ENCODE peak calls at places on chromosome X, in six cellular contexts. One of them, this sample, is unnamed. For H3K4me1, the result is how much of the 10 kb centered on the place peaks cover.

GRCh38 chrX:683572-683971 is 53.0 kb downstream of the SHOX start:
- DNase-seq in heart right ventricle: no peak
- DNase-seq in IMR-90: no peak
- DNase-seq in aorta: no peak
- DNase-seq in OCI-LY7: no peak
- DNase-seq in esophagus squamous epithelium: no peak
- DNase-seq in this sample: no peak

GRCh38 chrX:56728321-56728720 is 722 bp upstream of the NBDY start:
- DNase-seq in heart right ventricle: no peak
- DNase-seq in IMR-90: no peak
- DNase-seq in aorta: no peak
- DNase-seq in OCI-LY7: peak
- DNase-seq in esophagus squamous epithelium: no peak
- DNase-seq in this sample: no peak

GRCh38 chrX:100994352-100995281 is 25.1 kb downstream of the ARL13A start:
- DNase-seq in heart right ventricle: no peak
- DNase-seq in IMR-90: peak
- DNase-seq in aorta: no peak
- DNase-seq in OCI-LY7: no peak
- DNase-seq in esophagus squamous epithelium: no peak
- DNase-seq in this sample: no peak

GRCh38 chrX:121949041-121949760 is 901.8 kb downstream of the GLUD2 start:
- DNase-seq in heart right ventricle: no peak
- DNase-seq in IMR-90: no peak
- DNase-seq in aorta: no peak
- DNase-seq in OCI-LY7: no peak
- DNase-seq in esophagus squamous epithelium: no peak
- DNase-seq in this sample: no peak

GRCh38 chrX:136028383-136028984 is 43.2 kb downstream of the SLC9A6 start:
- DNase-seq in heart right ventricle: no peak
- DNase-seq in IMR-90: peak
- DNase-seq in aorta: no peak
- DNase-seq in OCI-LY7: peak
- DNase-seq in esophagus squamous epithelium: no peak
- DNase-seq in this sample: no peak

GRCh38 chrX:155954793-155955192 is 42.7 kb upstream of the IL9R start:
- DNase-seq in heart right ventricle: no peak
- DNase-seq in IMR-90: no peak
- DNase-seq in aorta: no peak
- DNase-seq in OCI-LY7: no peak
- DNase-seq in esophagus squamous epithelium: no peak
- DNase-seq in this sample: no peak

GRCh38 chrX:68432648-68433047 is 647 bp downstream of the OPHN1 start:
- DNase-seq in heart right ventricle: no peak
- DNase-seq in IMR-90: peak
- DNase-seq in aorta: no peak
- DNase-seq in OCI-LY7: no peak
- DNase-seq in esophagus squamous epithelium: no peak
- DNase-seq in this sample: no peak

GRCh38 chrX:41739871-41740270 is 15.9 kb downstream of the GPR82 start:
- DNase-seq in heart right ventricle: no peak
- DNase-seq in IMR-90: no peak
- DNase-seq in aorta: no peak
- DNase-seq in OCI-LY7: no peak
- DNase-seq in esophagus squamous epithelium: no peak
- DNase-seq in this sample: no peak

GRCh38 chrX:1450381-1451161 is 2.1 kb downstream of the ASMTL start:
- DNase-seq in heart right ventricle: no peak
- DNase-seq in IMR-90: no peak
- DNase-seq in aorta: no peak
- DNase-seq in OCI-LY7: no peak
- DNase-seq in esophagus squamous epithelium: no peak
- DNase-seq in this sample: no peak

GRCh38 chrX:137263374-137263773 is 229.6 kb upstream of the GPR101 start:
- DNase-seq in heart right ventricle: no peak
- DNase-seq in IMR-90: no peak
- DNase-seq in aorta: no peak
- DNase-seq in OCI-LY7: no peak
- DNase-seq in esophagus squamous epithelium: no peak
- DNase-seq in this sample: no peak

GRCh38 chrX:28854637-28855036 is 267.4 kb downstream of the IL1RAPL1 start:
- DNase-seq in heart right ventricle: no peak
- DNase-seq in IMR-90: peak
- DNase-seq in aorta: no peak
- DNase-seq in OCI-LY7: no peak
- DNase-seq in esophagus squamous epithelium: no peak
- DNase-seq in this sample: no peak

GRCh38 chrX:132603700-132604286 is 115.0 kb upstream of the MBNL3 start:
- DNase-seq in heart right ventricle: no peak
- DNase-seq in IMR-90: no peak
- DNase-seq in aorta: no peak
- DNase-seq in OCI-LY7: no peak
- DNase-seq in esophagus squamous epithelium: no peak
- DNase-seq in this sample: no peak

GRCh38 chrX:132270699-132271098 is 51.5 kb upstream of the RAP2C start:
- DNase-seq in heart right ventricle: no peak
- DNase-seq in IMR-90: peak
- DNase-seq in aorta: no peak
- DNase-seq in OCI-LY7: no peak
- DNase-seq in esophagus squamous epithelium: peak
- DNase-seq in this sample: no peak

GRCh38 chrX:107465932-107466620 is 16.6 kb downstream of the FRMPD3 start:
- DNase-seq in heart right ventricle: no peak
- DNase-seq in IMR-90: no peak
- DNase-seq in aorta: no peak
- DNase-seq in OCI-LY7: peak
- DNase-seq in esophagus squamous epithelium: no peak
- DNase-seq in this sample: no peak

GRCh38 chrX:46837543-46838481 is 969 bp downstream of the RP2 start:
- DNase-seq in heart right ventricle: no peak
- DNase-seq in IMR-90: peak
- DNase-seq in aorta: no peak
- DNase-seq in OCI-LY7: peak
- DNase-seq in esophagus squamous epithelium: no peak
- DNase-seq in this sample: no peak

GRCh38 chrX:54891573-54891972 is 29.1 kb upstream of the TRO start:
- DNase-seq in heart right ventricle: no peak
- DNase-seq in IMR-90: peak
- DNase-seq in aorta: no peak
- DNase-seq in OCI-LY7: peak
- DNase-seq in esophagus squamous epithelium: no peak
- DNase-seq in this sample: no peak

GRCh38 chrX:46408553-46409407 is 136.4 kb downstream of the ZNF674 start:
- DNase-seq in heart right ventricle: peak
- DNase-seq in IMR-90: peak
- DNase-seq in aorta: peak
- DNase-seq in OCI-LY7: peak
- DNase-seq in esophagus squamous epithelium: no peak
- DNase-seq in this sample: peak

GRCh38 chrX:48520455-48520854 is 1.2 kb upstream of the EBP start:
- DNase-seq in heart right ventricle: no peak
- DNase-seq in IMR-90: no peak
- DNase-seq in aorta: no peak
- DNase-seq in OCI-LY7: peak
- DNase-seq in esophagus squamous epithelium: no peak
- DNase-seq in this sample: no peak

GRCh38 chrX:50167366-50167765 is 33.4 kb downstream of the AKAP4 start:
- DNase-seq in heart right ventricle: no peak
- DNase-seq in IMR-90: no peak
- DNase-seq in aorta: no peak
- DNase-seq in OCI-LY7: no peak
- DNase-seq in esophagus squamous epithelium: no peak
- DNase-seq in this sample: no peak

GRCh38 chrX:74449322-74449936 is 28.1 kb downstream of the SLC16A2 start:
- DNase-seq in heart right ventricle: no peak
- DNase-seq in IMR-90: peak
- DNase-seq in aorta: no peak
- DNase-seq in OCI-LY7: no peak
- DNase-seq in esophagus squamous epithelium: no peak
- DNase-seq in this sample: peak

GRCh38 chrX:71536285-71536684 is 3.4 kb downstream of the OGT start:
- DNase-seq in heart right ventricle: no peak
- DNase-seq in IMR-90: no peak
- DNase-seq in aorta: no peak
- DNase-seq in OCI-LY7: no peak
- DNase-seq in esophagus squamous epithelium: no peak
- DNase-seq in this sample: no peak

GRCh38 chrX:48509619-48510018 is 827 bp downstream of the PORCN start:
- DNase-seq in heart right ventricle: no peak
- DNase-seq in IMR-90: no peak
- DNase-seq in aorta: no peak
- DNase-seq in OCI-LY7: no peak
- DNase-seq in esophagus squamous epithelium: no peak
- DNase-seq in this sample: no peak

GRCh38 chrX:66144258-66144657 is 19.8 kb upstream of the HEPH start:
- DNase-seq in heart right ventricle: no peak
- DNase-seq in IMR-90: no peak
- DNase-seq in aorta: no peak
- DNase-seq in OCI-LY7: no peak
- DNase-seq in esophagus squamous epithelium: no peak
- DNase-seq in this sample: no peak

GRCh38 chrX:148298737-148299136 is 201.7 kb upstream of the AFF2 start:
- DNase-seq in heart right ventricle: no peak
- DNase-seq in IMR-90: no peak
- DNase-seq in aorta: no peak
- DNase-seq in OCI-LY7: no peak
- DNase-seq in esophagus squamous epithelium: no peak
- DNase-seq in this sample: no peak

GRCh38 chrX:55057691-55058249 is 17.1 kb upstream of the PAGE2B start:
- DNase-seq in heart right ventricle: no peak
- DNase-seq in IMR-90: peak
- DNase-seq in aorta: no peak
- DNase-seq in OCI-LY7: peak
- DNase-seq in esophagus squamous epithelium: no peak
- DNase-seq in this sample: no peak

GRCh38 chrX:49171752-49172279 is at the start of gene PLP2:
- DNase-seq in heart right ventricle: peak
- DNase-seq in IMR-90: peak
- DNase-seq in aorta: peak
- DNase-seq in OCI-LY7: peak
- DNase-seq in esophagus squamous epithelium: no peak
- DNase-seq in this sample: peak

GRCh38 chrX:44770111-44770510 is 73.7 kb upstream of the DUSP21 start:
- DNase-seq in heart right ventricle: no peak
- DNase-seq in IMR-90: no peak
- DNase-seq in aorta: no peak
- DNase-seq in OCI-LY7: no peak
- DNase-seq in esophagus squamous epithelium: no peak
- DNase-seq in this sample: no peak

DNA sequence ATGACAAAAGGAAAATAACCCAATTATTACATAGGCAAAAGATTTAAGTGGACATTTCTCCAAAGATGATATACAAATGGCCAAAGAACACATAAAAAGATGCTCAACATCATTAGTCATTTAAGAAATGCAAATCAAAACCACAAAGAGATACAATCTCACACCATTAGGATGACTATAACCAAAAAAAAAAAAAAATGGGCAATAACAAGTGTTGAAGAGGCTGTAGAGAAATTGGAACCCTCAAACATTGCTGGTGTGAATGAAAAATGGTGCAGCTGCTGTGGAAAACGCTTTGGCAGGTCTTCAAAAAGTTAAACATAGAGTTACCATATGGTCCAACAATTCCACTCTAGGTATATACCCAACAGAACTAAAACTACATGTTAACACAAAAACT is 5.6 kb upstream of the PRDX4 start:
- DNase-seq in heart right ventricle: no peak
- DNase-seq in IMR-90: peak
- DNase-seq in aorta: no peak
- DNase-seq in OCI-LY7: no peak
- DNase-seq in esophagus squamous epithelium: no peak
- DNase-seq in this sample: no peak
- H3K4me1 ChIP-seq in heart right ventricle: under half
- H3K4me1 ChIP-seq in IMR-90: under half
- H3K4me1 ChIP-seq in aorta: under half
- H3K4me1 ChIP-seq in OCI-LY7: under half
- H3K4me1 ChIP-seq in esophagus squamous epithelium: under half
- H3K4me1 ChIP-seq in this sample: under half

DNA sequence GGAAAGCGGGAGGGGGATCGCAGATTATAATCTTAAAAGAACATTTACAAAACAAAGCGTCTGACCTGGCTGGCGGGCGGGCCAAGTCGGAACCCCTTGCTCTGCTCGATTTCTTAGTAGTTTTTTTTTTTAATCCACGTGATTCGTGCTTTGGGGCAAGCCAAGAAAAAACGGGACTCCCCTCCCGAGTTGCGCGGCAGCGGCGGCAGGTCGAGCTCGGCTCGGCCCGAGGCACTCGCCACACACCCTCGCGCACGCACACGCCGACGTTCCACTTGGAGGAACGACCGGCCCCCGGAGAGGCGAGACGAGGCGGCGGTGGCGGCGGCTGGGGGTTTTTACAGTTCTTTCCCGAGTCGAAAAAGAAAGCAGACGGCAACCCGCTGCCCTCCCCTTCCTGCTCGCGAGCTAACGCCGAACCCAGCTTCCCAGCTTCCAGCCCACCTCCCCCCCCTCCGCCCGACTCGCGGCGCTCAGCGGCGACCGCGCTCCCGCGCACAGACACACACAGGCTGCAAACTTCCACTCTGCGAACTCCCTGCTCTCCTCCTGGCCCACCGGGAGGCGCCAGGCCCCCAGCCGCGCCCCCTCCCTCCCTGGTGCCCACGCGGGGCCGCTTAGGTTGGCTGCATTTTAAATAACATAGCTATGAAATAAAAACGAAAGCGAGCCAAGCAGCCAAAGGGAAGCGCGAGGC is 1.2 kb downstream of the BCOR start:
- DNase-seq in heart right ventricle: peak
- DNase-seq in IMR-90: peak
- DNase-seq in aorta: peak
- DNase-seq in OCI-LY7: peak
- DNase-seq in esophagus squamous epithelium: no peak
- DNase-seq in this sample: no peak
- H3K4me1 ChIP-seq in heart right ventricle: under half
- H3K4me1 ChIP-seq in IMR-90: under half
- H3K4me1 ChIP-seq in aorta: under half
- H3K4me1 ChIP-seq in OCI-LY7: half or more
- H3K4me1 ChIP-seq in esophagus squamous epithelium: under half
- H3K4me1 ChIP-seq in this sample: under half

GRCh38 chrX:130108647-130109428 is 1.5 kb downstream of the ELF4 start:
- DNase-seq in heart right ventricle: peak
- DNase-seq in IMR-90: no peak
- DNase-seq in aorta: no peak
- DNase-seq in OCI-LY7: peak
- DNase-seq in esophagus squamous epithelium: no peak
- DNase-seq in this sample: no peak
- H3K4me1 ChIP-seq in heart right ventricle: under half
- H3K4me1 ChIP-seq in IMR-90: under half
- H3K4me1 ChIP-seq in aorta: under half
- H3K4me1 ChIP-seq in OCI-LY7: under half
- H3K4me1 ChIP-seq in esophagus squamous epithelium: under half
- H3K4me1 ChIP-seq in this sample: under half

GRCh38 chrX:3516051-3516541 is 169.6 kb upstream of the MXRA5 start:
- DNase-seq in heart right ventricle: no peak
- DNase-seq in IMR-90: peak
- DNase-seq in aorta: no peak
- DNase-seq in OCI-LY7: no peak
- DNase-seq in esophagus squamous epithelium: no peak
- DNase-seq in this sample: no peak
- H3K4me1 ChIP-seq in heart right ventricle: under half
- H3K4me1 ChIP-seq in IMR-90: under half
- H3K4me1 ChIP-seq in aorta: under half
- H3K4me1 ChIP-seq in OCI-LY7: under half
- H3K4me1 ChIP-seq in esophagus squamous epithelium: under half
- H3K4me1 ChIP-seq in this sample: under half